ENCODE peak calls at places on chromosome 7, in five cellular contexts. R is Panc1; J is heart right ventricle; N is CD8-positive, alpha-beta T cell; K is fibroblast of lung. F is an unnamed sample.
A peak's percentile ranks its signal among the peaks of the same experiment; 100 is the strongest.

GRCh38 chr7:121288894-121289293 is 39.9 kb upstream of the WNT16 start:
- DNase-seq in R (no peak), J (no peak), N (no peak), K (peak; percentile 92), F (no peak)

GRCh38 chr7:157690833-157691382 is 354.1 kb downstream of the DNAJB6 start:
- DNase-seq in R (no peak), J (peak; percentile 75), N (no peak), K (peak; percentile 95), F (peak; percentile 67)

GRCh38 chr7:158885624-158886023 is 29.3 kb downstream of the DYNC2I1 start:
- DNase-seq in R (no peak), J (no peak), N (no peak), K (no peak), F (no peak)

GRCh38 chr7:8436965-8437364 is 3.6 kb downstream of the NXPH1 start:
- DNase-seq in R (no peak), J (no peak), N (no peak), K (no peak), F (no peak)

GRCh38 chr7:139775829-139776266 is 1.9 kb downstream of the HIPK2 start:
- DNase-seq in R (peak; percentile 75), J (peak; percentile 78), N (peak; percentile 67), K (peak; percentile 71), F (no peak)

GRCh38 chr7:28041508-28042314 is 138.9 kb downstream of the JAZF1 start:
- DNase-seq in R (no peak), J (no peak), N (no peak), K (peak; percentile 94), F (no peak)

GRCh38 chr7:7989985-7990761 is 21.6 kb downstream of the GLCCI1 start:
- DNase-seq in R (no peak), J (no peak), N (no peak), K (no peak), F (no peak)

GRCh38 chr7:82444220-82445049 is 858 bp upstream of the CACNA2D1 start:
- DNase-seq in R (peak; percentile 57), J (no peak), N (no peak), K (no peak), F (no peak)

GRCh38 chr7:81684513-81685262 is 85.2 kb downstream of the HGF start:
- DNase-seq in R (peak; percentile 99), J (peak; percentile 91), N (no peak), K (peak; percentile 100), F (peak; percentile 85)

GRCh38 chr7:20835111-20835750 is 48.5 kb upstream of the SP8 start:
- DNase-seq in R (no peak), J (no peak), N (no peak), K (no peak), F (no peak)

GRCh38 chr7:8260871-8261707 is 878 bp downstream of the ICA1 start:
- DNase-seq in R (no peak), J (peak; percentile 75), N (no peak), K (peak; percentile 4), F (peak; percentile 67)

GRCh38 chr7:55963584-55964168 is 709 bp upstream of the NIPSNAP2 start:
- DNase-seq in R (no peak), J (no peak), N (no peak), K (no peak), F (no peak)

GRCh38 chr7:135704074-135704473 is 23.9 kb downstream of the SLC13A4 start:
- DNase-seq in R (no peak), J (no peak), N (no peak), K (no peak), F (no peak)

GRCh38 chr7:50304911-50305621 is 550 bp downstream of the IKZF1 start:
- DNase-seq in R (no peak), J (no peak), N (peak; percentile 73), K (no peak), F (no peak)
- H3K4me1 ChIP-seq in R (peaks cover 6% of the 10 kb centered on the region), J (no peaks in the 10 kb centered on the region), N (peaks cover 51% of the 10 kb centered on the region), K (no peaks in the 10 kb centered on the region), F (peaks cover 6% of the 10 kb centered on the region)

DNA sequence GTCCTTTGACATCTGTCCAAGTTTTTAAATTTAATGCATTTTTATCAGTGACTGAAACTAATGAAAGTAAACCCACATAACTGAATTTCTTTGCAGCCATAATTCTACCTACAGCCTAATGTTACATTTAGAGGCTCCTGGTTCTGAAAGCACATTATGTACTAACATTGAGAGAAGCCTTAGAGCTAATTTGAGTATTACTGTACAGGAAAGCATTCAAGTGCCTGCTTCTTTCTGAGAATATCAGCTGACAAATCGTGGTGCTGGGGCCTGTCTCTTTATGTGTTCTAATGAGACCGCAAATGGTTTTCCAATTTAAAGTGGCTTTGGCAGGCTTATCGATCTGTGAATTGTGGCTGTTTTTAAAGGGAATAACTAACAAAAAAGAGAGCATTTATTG is 32.3 kb upstream of the DGKB start:
- DNase-seq in R (no peak), J (no peak), N (no peak), K (no peak), F (no peak)
- H3K27ac ChIP-seq in R (no peak overlapping the region), J (no peak overlapping the region), N (no peak overlapping the region), K (no peak overlapping the region), F (no peak overlapping the region)

DNA sequence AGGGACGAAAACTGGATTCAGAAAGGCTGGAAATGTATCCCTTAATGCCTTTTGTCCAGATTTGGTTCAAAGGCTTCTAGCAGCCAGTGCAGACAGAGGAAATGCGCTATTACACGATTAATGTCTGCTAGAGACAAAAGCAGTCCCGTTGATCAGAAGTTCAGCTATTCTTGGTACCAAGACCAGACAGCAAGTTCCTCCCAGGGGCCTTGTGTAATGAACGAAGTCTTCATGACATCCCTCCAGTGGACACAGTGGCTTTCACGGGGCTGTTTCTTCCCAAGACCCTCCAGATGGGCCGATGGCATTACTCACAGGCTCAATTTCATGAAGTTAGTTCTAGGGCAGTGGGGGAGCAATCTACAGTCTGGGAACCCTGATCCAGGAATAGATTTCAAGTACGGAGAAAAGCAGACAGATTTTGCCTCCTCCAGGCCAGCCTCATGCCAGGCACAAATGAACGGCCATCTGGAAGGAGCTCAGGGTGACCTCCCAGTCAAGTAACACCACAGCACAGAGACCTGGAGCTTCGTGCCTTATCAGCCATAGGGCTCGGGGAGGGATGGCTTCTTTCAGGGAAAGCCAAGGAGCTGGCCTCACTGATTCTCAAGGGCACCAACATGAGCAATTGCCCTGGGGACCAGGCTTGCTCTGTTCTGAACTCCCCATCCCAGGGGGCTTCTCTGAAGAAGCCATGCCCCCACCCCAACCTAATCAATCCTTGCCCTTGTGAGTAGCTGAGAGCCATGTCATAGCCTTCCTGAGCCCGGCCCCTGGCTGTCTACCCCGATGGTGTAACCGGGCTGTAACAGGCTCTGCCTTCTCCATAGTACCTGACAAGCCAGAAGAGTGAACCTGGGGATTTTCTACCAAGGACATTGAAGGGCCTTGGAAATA is 101.1 kb downstream of the PRKAG2 start:
- DNase-seq in R (no peak), J (no peak), N (no peak), K (no peak), F (no peak)
- H3K4me1 ChIP-seq in R (no peaks in the 10 kb centered on the region), J (no peaks in the 10 kb centered on the region), N (peaks cover 12% of the 10 kb centered on the region), K (no peaks in the 10 kb centered on the region), F (no peaks in the 10 kb centered on the region)

GRCh38 chr7:128752251-128752650 is 13.1 kb downstream of the CALU start:
- DNase-seq in R (no peak), J (no peak), N (no peak), K (no peak), F (no peak)

GRCh38 chr7:128758553-128758952 is 17.0 kb downstream of the OPN1SW start:
- DNase-seq in R (no peak), J (no peak), N (no peak), K (no peak), F (no peak)

GRCh38 chr7:128755816-128756476 is 16.8 kb downstream of the CALU start:
- DNase-seq in R (no peak), J (no peak), N (no peak), K (peak; percentile 94), F (no peak)

GRCh38 chr7:128757203-128757602 is 18.0 kb downstream of the CALU start:
- DNase-seq in R (no peak), J (no peak), N (no peak), K (peak; percentile 35), F (no peak)

DNA sequence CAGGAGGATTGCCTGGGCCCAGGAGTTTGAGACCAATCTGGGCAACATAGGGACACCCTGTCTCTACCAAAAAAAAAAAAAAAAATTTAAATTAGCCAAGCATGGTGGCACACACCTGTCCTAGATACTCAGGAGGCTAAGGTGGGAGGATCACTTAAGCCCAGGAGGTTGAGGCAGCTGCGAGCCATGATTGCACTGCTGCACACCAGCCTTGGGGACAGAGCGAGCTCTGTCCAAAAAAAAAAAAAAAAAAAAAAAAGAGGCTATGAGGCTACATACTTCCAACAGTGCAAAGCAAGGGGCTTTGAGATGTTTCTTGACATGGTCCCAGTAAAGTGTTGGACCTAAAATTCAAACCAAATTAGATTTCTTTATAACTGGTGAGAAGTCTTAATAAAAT is 15.9 kb downstream of the CALU start:
- DNase-seq in R (no peak), J (no peak), N (no peak), K (no peak), F (no peak)
- H3K27ac ChIP-seq in R (no peak overlapping the region), J (peak overlapping the region; percentile 67), N (no peak overlapping the region), K (no peak overlapping the region), F (peak overlapping the region; percentile 58)

GRCh38 chr7:5705318-5705717 is 76.1 kb downstream of the RNF216 start:
- DNase-seq in R (no peak), J (no peak), N (no peak), K (no peak), F (no peak)
- H3K4me1 ChIP-seq in R (no peaks in the 10 kb centered on the region), J (peaks cover 37% of the 10 kb centered on the region), N (peaks cover 19% of the 10 kb centered on the region), K (peaks cover 5% of the 10 kb centered on the region), F (peaks cover 44% of the 10 kb centered on the region)

GRCh38 chr7:25856056-25856780 is 295.8 kb upstream of the NFE2L3 start:
- DNase-seq in R (no peak), J (no peak), N (no peak), K (no peak), F (no peak)
- H3K27ac ChIP-seq in R (peak overlapping the region; percentile 10), J (peak overlapping the region; percentile 69), N (no peak overlapping the region), K (peak overlapping the region; percentile 90), F (peak overlapping the region; percentile 51)

DNA sequence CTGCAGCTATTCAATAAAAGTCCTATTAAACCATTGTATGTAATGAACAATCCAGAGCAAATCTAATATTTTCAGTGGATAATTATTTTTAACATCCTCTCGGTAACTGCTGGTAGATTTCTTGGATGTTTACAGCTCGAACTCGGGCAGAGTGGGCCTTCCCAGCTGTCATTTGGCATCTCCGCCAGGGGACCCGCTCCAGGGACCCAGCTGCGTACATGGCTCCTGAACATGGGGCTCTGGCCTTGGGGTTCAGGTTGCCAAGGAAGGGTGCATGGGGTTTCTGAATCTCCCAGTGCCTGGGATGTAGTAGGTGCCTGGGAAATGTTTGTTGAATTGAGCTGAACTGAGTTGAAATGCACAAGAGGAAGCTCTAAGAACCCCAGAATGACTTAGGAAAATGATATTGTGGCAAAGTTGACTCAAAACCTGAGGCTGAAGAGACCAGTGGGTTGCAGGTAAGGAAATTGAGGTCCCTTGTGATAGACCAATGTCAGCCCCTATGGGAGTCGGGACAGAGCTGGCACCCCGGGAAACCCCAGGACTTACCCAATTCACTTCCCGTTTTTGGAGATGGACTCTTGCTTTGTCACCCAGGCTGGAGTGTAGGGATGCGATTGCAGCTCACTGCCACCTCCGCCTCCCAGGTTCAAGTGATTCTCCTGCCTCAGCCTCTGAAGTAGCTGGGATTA is 228.4 kb downstream of the CUX1 start:
- DNase-seq in R (no peak), J (no peak), N (no peak), K (no peak), F (no peak)
- H3K4me1 ChIP-seq in R (no peaks in the 10 kb centered on the region), J (peaks cover 44% of the 10 kb centered on the region), N (no peaks in the 10 kb centered on the region), K (peaks cover 16% of the 10 kb centered on the region), F (peaks cover 49% of the 10 kb centered on the region)